ENCODE peak calls at places on chromosome 12, in seven cellular contexts. B is lower leg skin, Y is small intestine, E is WERI-Rb-1, U is fibroblast of the aortic adventitia, Z is lower lobe of right lung, K is vagina. L is an unnamed sample.

GRCh38 chr12:3200032-3200617 is 122.9 kb downstream of the TSPAN9 start:
- DNase-seq in B (no peak), Y (peak), E (peak), U (peak), Z (no peak), K (no peak), L (no peak)

GRCh38 chr12:66726531-66726930 is 47.7 kb upstream of the GRIP1 start:
- DNase-seq in B (no peak), Y (no peak), E (no peak), U (no peak), Z (no peak), K (no peak), L (no peak)

GRCh38 chr12:41683513-41683912 is 461.2 kb downstream of the GXYLT1 start:
- DNase-seq in B (no peak), Y (no peak), E (no peak), U (no peak), Z (no peak), K (no peak), L (no peak)

GRCh38 chr12:54967461-54967860 is 17.1 kb downstream of the TESPA1 start:
- DNase-seq in B (peak), Y (peak), E (no peak), U (peak), Z (no peak), K (no peak), L (no peak)

GRCh38 chr12:1117970-1118563 is 127.0 kb downstream of the ERC1 start:
- DNase-seq in B (peak), Y (peak), E (peak), U (peak), Z (peak), K (no peak), L (peak)

GRCh38 chr12:10617868-10618267 is 4.5 kb upstream of the MAGOHB start:
- DNase-seq in B (no peak), Y (no peak), E (no peak), U (peak), Z (no peak), K (no peak), L (no peak)

GRCh38 chr12:55700255-55701018 is 7.3 kb downstream of the ITGA7 start:
- DNase-seq in B (no peak), Y (no peak), E (no peak), U (no peak), Z (no peak), K (no peak), L (no peak)

GRCh38 chr12:608413-608812 is 54.8 kb downstream of the NINJ2 start:
- DNase-seq in B (no peak), Y (no peak), E (no peak), U (no peak), Z (no peak), K (no peak), L (no peak)

GRCh38 chr12:95218164-95218851 is 701 bp downstream of the VEZT start:
- DNase-seq in B (peak), Y (no peak), E (no peak), U (peak), Z (no peak), K (no peak), L (peak)

GRCh38 chr12:47964102-47964723 is 817 bp downstream of the TMEM106C start:
- DNase-seq in B (peak), Y (no peak), E (peak), U (peak), Z (no peak), K (no peak), L (no peak)

GRCh38 chr12:70560671-70561070 is 76.6 kb downstream of the PTPRB start:
- DNase-seq in B (no peak), Y (peak), E (no peak), U (no peak), Z (no peak), K (no peak), L (no peak)

GRCh38 chr12:80490329-80490728 is 46.3 kb downstream of the PTPRQ start:
- DNase-seq in B (no peak), Y (no peak), E (no peak), U (no peak), Z (no peak), K (no peak), L (no peak)

GRCh38 chr12:50515587-50515986 is 10.8 kb downstream of the DIP2B start:
- DNase-seq in B (no peak), Y (no peak), E (no peak), U (no peak), Z (no peak), K (no peak), L (no peak)

GRCh38 chr12:49365542-49365941 is 1.7 kb upstream of the SPATS2 start:
- DNase-seq in B (no peak), Y (no peak), E (no peak), U (peak), Z (no peak), K (no peak), L (no peak)
- H3K4me3 ChIP-seq in B (no peak), Y (no peak), E (no peak), U (no peak), Z (peak), K (no peak), L (peak)

DNA sequence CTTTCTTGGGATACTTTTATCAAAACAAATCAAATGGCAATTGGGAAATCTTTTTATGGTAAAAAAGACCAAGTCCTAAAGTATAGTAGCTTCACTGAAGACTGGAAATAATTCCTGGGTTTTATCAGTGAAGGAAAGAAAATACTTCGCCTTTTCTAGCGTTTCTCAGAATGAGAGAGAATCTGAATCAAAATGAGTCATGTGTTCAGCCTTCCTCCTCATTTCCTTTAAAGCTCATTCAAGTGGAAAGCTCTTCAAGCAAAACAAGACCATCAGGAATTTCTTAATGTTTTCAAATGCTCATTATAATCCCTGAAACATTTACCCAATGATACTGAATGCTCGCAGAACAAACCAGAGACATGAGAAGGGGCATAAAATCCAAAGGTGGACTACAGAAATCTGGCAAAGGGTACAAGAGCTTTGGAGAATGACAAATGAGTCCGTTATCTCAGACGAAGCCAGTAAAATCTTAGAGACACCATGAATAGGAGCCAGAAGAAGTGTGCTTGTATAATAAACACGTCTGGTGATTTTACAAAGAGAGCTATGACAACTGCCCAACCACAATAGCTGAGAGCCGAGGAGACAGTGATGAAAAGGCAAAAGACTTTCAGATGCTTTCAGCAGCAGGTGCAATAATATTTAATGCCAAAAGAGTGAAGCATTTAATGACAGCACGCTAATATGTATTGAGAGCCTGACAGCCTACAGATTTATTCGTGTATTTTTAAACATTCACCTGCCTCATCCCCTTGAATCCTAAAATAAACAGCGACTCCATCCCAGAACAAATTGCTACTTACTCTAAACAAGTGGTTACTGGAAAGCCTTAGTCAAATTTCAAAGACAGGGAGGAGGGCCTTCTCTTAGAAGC is 19.1 kb downstream of the SPRING1 start:
- DNase-seq in B (no peak), Y (no peak), E (no peak), U (peak), Z (no peak), K (no peak), L (no peak)
- H3K4me3 ChIP-seq in B (no peak), Y (no peak), E (no peak), U (no peak), Z (no peak), K (no peak), L (no peak)

GRCh38 chr12:113224955-113225354 is 3.7 kb downstream of the TPCN1 start:
- DNase-seq in B (no peak), Y (no peak), E (no peak), U (no peak), Z (no peak), K (no peak), L (no peak)

GRCh38 chr12:113220593-113221180 is 577 bp upstream of the TPCN1 start:
- DNase-seq in B (no peak), Y (no peak), E (no peak), U (no peak), Z (no peak), K (no peak), L (no peak)

GRCh38 chr12:113221997-113222729 is 899 bp downstream of the TPCN1 start:
- DNase-seq in B (no peak), Y (peak), E (no peak), U (no peak), Z (no peak), K (no peak), L (no peak)

GRCh38 chr12:113221181-113221996 is at the start of gene TPCN1:
- DNase-seq in B (peak), Y (peak), E (peak), U (peak), Z (peak), K (peak), L (peak)

DNA sequence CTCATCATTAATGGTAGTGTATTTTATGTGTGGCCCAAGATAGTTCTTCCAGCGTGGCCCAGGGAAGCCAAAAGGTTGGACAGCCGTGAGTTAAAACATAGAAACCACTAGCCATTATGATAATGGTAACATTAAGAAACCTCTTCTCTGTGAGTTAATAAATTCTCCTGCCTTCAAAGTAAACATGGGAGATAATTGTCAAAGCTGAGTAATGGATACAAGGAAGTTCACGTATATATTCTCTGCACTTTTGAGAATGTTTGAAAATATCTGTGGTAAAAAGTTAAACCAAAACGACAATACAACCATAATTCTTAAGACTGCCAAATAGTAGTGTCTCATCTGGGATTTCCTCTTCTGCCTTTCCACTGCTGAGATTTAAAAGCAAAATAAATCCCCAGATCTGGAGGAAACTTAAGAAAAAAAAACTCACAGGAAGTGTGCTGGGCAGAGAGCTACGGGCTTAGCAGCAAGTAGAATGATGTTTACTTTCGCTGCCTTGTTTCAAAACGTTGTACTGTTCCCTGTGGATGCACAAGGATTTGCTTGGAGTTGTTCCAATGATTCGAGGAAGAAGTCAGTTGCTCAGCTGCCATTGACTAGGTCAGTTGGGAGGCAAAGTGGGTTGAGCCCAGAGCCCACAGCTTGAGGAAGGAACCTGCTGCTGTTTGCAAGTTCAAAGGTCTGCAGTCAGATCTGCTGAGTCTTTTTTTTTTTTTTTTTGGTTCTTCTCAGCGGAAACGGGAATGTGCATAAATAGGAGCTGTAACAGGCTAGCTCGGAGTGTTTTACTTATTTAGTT is 1.7 kb downstream of the TPCN1 start:
- DNase-seq in B (peak), Y (peak), E (no peak), U (peak), Z (no peak), K (no peak), L (no peak)
- H3K4me3 ChIP-seq in B (no peak), Y (peak), E (no peak), U (peak), Z (peak), K (peak), L (peak)

GRCh38 chr12:22626429-22626828 is 1.5 kb downstream of the ETNK1 start:
- DNase-seq in B (no peak), Y (peak), E (no peak), U (peak), Z (no peak), K (no peak), L (peak)

GRCh38 chr12:22628228-22628627 is 3.3 kb downstream of the ETNK1 start:
- DNase-seq in B (no peak), Y (no peak), E (no peak), U (peak), Z (no peak), K (no peak), L (no peak)

GRCh38 chr12:22624908-22625646 is at the start of gene ETNK1:
- DNase-seq in B (peak), Y (peak), E (peak), U (peak), Z (peak), K (peak), L (peak)

GRCh38 chr12:22625671-22626251 is 790 bp downstream of the ETNK1 start:
- DNase-seq in B (peak), Y (peak), E (peak), U (peak), Z (peak), K (no peak), L (peak)

GRCh38 chr12:22627351-22627750 is 2.4 kb downstream of the ETNK1 start:
- DNase-seq in B (no peak), Y (no peak), E (no peak), U (peak), Z (no peak), K (no peak), L (no peak)
- H3K4me3 ChIP-seq in B (no peak), Y (no peak), E (no peak), U (peak), Z (peak), K (no peak), L (peak)

DNA sequence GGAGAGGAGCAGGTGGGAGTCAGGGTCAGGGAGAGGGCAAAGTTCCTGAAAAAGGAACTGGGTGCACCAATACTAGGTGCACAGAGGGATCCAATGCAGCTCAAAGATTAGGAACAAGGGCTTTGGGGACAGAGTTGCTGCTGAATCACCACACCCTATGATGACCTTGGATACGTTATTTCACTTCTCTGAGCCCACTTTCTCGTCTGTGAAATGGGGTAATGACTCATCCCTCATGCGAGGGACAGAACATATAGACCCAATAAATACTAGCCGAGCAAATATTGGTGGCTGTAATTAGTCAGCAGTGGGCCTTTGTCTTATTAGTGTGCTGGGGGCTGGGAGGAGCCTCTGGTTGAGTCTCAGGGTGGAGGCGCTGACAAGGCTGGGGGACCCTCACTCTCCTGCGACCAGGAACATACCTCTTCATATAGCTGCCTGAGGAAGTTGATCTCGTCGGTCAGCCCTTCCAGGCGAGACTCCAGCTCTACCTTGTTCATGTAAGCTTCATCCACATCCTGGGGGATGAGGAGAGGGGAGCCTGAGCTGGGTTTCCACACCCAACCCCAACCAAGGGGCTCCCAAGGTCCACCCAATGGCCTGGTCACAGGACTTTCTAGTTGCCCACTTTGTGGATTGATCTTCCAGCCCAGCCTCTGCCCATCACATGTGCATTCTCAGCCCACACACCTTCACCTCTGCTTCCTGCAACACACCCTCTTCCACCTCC is 4.5 kb downstream of the KRT8 start:
- DNase-seq in B (no peak), Y (peak), E (no peak), U (no peak), Z (no peak), K (no peak), L (no peak)
- H3K4me3 ChIP-seq in B (no peak), Y (no peak), E (no peak), U (no peak), Z (no peak), K (no peak), L (no peak)

L was measured in GM06990.